ENCODE peak calls at places on chromosomes 3 and 15, in ten cellular contexts. One of them, this sample, is unnamed.
A peak's percentile ranks its signal among the peaks of the same experiment; 100 is the strongest.

GRCh38 chr3:113560845-113561623 is 28.7 kb downstream of the SIDT1 start:
- DNase-seq in fibroblast of lung: no peak
- DNase-seq in dorsolateral prefrontal cortex: no peak
- DNase-seq in stomach: no peak
- DNase-seq in HL-60: no peak
- DNase-seq in prostate gland: no peak
- DNase-seq in upper lobe of right lung: no peak
- DNase-seq in left ventricle myocardium inferior: no peak
- DNase-seq in Caco-2: no peak
- DNase-seq in BJ: no peak
- DNase-seq in this sample: no peak

GRCh38 chr3:179179979-179180758 is 32.0 kb downstream of the PIK3CA start:
- DNase-seq in fibroblast of lung: peak; percentile 63
- DNase-seq in dorsolateral prefrontal cortex: no peak
- DNase-seq in stomach: no peak
- DNase-seq in HL-60: no peak
- DNase-seq in prostate gland: no peak
- DNase-seq in upper lobe of right lung: no peak
- DNase-seq in left ventricle myocardium inferior: no peak
- DNase-seq in Caco-2: no peak
- DNase-seq in BJ: no peak
- DNase-seq in this sample: peak; percentile 33

GRCh38 chr3:32897981-32898623 is 53.3 kb upstream of the CCR4 start:
- DNase-seq in fibroblast of lung: no peak
- DNase-seq in dorsolateral prefrontal cortex: no peak
- DNase-seq in stomach: no peak
- DNase-seq in HL-60: no peak
- DNase-seq in prostate gland: no peak
- DNase-seq in upper lobe of right lung: no peak
- DNase-seq in left ventricle myocardium inferior: no peak
- DNase-seq in Caco-2: no peak
- DNase-seq in BJ: no peak
- DNase-seq in this sample: no peak

GRCh38 chr3:161475905-161476304 is 20.7 kb upstream of the OTOL1 start:
- DNase-seq in fibroblast of lung: peak; percentile 55
- DNase-seq in dorsolateral prefrontal cortex: no peak
- DNase-seq in stomach: no peak
- DNase-seq in HL-60: no peak
- DNase-seq in prostate gland: no peak
- DNase-seq in upper lobe of right lung: no peak
- DNase-seq in left ventricle myocardium inferior: no peak
- DNase-seq in Caco-2: peak; percentile 2
- DNase-seq in BJ: no peak
- DNase-seq in this sample: no peak

GRCh38 chr3:57006048-57006709 is 54.3 kb upstream of the SPATA12 start:
- DNase-seq in fibroblast of lung: no peak
- DNase-seq in dorsolateral prefrontal cortex: no peak
- DNase-seq in stomach: no peak
- DNase-seq in HL-60: no peak
- DNase-seq in prostate gland: peak; percentile 52
- DNase-seq in upper lobe of right lung: no peak
- DNase-seq in left ventricle myocardium inferior: no peak
- DNase-seq in Caco-2: no peak
- DNase-seq in BJ: no peak
- DNase-seq in this sample: no peak

GRCh38 chr15:79635897-79636596 is 203.9 kb downstream of the MINAR1 start:
- DNase-seq in fibroblast of lung: peak; percentile 61
- DNase-seq in dorsolateral prefrontal cortex: no peak
- DNase-seq in stomach: no peak
- DNase-seq in HL-60: no peak
- DNase-seq in prostate gland: no peak
- DNase-seq in upper lobe of right lung: no peak
- DNase-seq in left ventricle myocardium inferior: no peak
- DNase-seq in Caco-2: no peak
- DNase-seq in BJ: no peak
- DNase-seq in this sample: no peak

GRCh38 chr15:89963301-89964288 is 37.5 kb upstream of the ZNF710 start:
- DNase-seq in fibroblast of lung: no peak
- DNase-seq in dorsolateral prefrontal cortex: no peak
- DNase-seq in stomach: peak; percentile 27
- DNase-seq in HL-60: peak; percentile 98
- DNase-seq in prostate gland: no peak
- DNase-seq in upper lobe of right lung: peak; percentile 78
- DNase-seq in left ventricle myocardium inferior: peak; percentile 29
- DNase-seq in Caco-2: no peak
- DNase-seq in BJ: no peak
- DNase-seq in this sample: no peak

GRCh38 chr15:40914486-40914885 is 14.7 kb upstream of the DLL4 start:
- DNase-seq in fibroblast of lung: no peak
- DNase-seq in dorsolateral prefrontal cortex: no peak
- DNase-seq in stomach: no peak
- DNase-seq in HL-60: no peak
- DNase-seq in prostate gland: no peak
- DNase-seq in upper lobe of right lung: no peak
- DNase-seq in left ventricle myocardium inferior: no peak
- DNase-seq in Caco-2: no peak
- DNase-seq in BJ: no peak
- DNase-seq in this sample: no peak

GRCh38 chr15:66231421-66232266 is 21.9 kb downstream of the MEGF11 start:
- DNase-seq in fibroblast of lung: peak; percentile 9
- DNase-seq in dorsolateral prefrontal cortex: no peak
- DNase-seq in stomach: no peak
- DNase-seq in HL-60: no peak
- DNase-seq in prostate gland: no peak
- DNase-seq in upper lobe of right lung: peak; percentile 23
- DNase-seq in left ventricle myocardium inferior: no peak
- DNase-seq in Caco-2: no peak
- DNase-seq in BJ: no peak
- DNase-seq in this sample: no peak

GRCh38 chr3:156605686-156606605 is 51.0 kb upstream of the SSR3 start:
- DNase-seq in fibroblast of lung: peak; percentile 94
- DNase-seq in dorsolateral prefrontal cortex: no peak
- DNase-seq in stomach: peak; percentile 31
- DNase-seq in HL-60: peak; percentile 23
- DNase-seq in prostate gland: no peak
- DNase-seq in upper lobe of right lung: peak; percentile 90
- DNase-seq in left ventricle myocardium inferior: peak; percentile 44
- DNase-seq in Caco-2: peak; percentile 37
- DNase-seq in BJ: peak; percentile 47
- DNase-seq in this sample: peak; percentile 15

GRCh38 chr3:184235381-184236032 is 6.1 kb downstream of the VWA5B2 start:
- DNase-seq in fibroblast of lung: no peak
- DNase-seq in dorsolateral prefrontal cortex: no peak
- DNase-seq in stomach: no peak
- DNase-seq in HL-60: no peak
- DNase-seq in prostate gland: no peak
- DNase-seq in upper lobe of right lung: no peak
- DNase-seq in left ventricle myocardium inferior: no peak
- DNase-seq in Caco-2: no peak
- DNase-seq in BJ: no peak
- DNase-seq in this sample: no peak

GRCh38 chr15:51260262-51260661 is 78.1 kb downstream of the CYP19A1 start:
- DNase-seq in fibroblast of lung: peak; percentile 52
- DNase-seq in dorsolateral prefrontal cortex: no peak
- DNase-seq in stomach: no peak
- DNase-seq in HL-60: no peak
- DNase-seq in prostate gland: no peak
- DNase-seq in upper lobe of right lung: no peak
- DNase-seq in left ventricle myocardium inferior: no peak
- DNase-seq in Caco-2: no peak
- DNase-seq in BJ: peak; percentile 55
- DNase-seq in this sample: no peak

GRCh38 chr15:92291900-92292299 is 101.8 kb upstream of the ST8SIA2 start:
- DNase-seq in fibroblast of lung: no peak
- DNase-seq in dorsolateral prefrontal cortex: no peak
- DNase-seq in stomach: no peak
- DNase-seq in HL-60: no peak
- DNase-seq in prostate gland: no peak
- DNase-seq in upper lobe of right lung: no peak
- DNase-seq in left ventricle myocardium inferior: no peak
- DNase-seq in Caco-2: no peak
- DNase-seq in BJ: no peak
- DNase-seq in this sample: no peak

GRCh38 chr15:98321916-98322315 is 326.4 kb upstream of the IGF1R start:
- DNase-seq in fibroblast of lung: no peak
- DNase-seq in dorsolateral prefrontal cortex: no peak
- DNase-seq in stomach: no peak
- DNase-seq in HL-60: no peak
- DNase-seq in prostate gland: peak; percentile 66
- DNase-seq in upper lobe of right lung: no peak
- DNase-seq in left ventricle myocardium inferior: no peak
- DNase-seq in Caco-2: no peak
- DNase-seq in BJ: no peak
- DNase-seq in this sample: no peak

GRCh38 chr15:51108933-51109550 is 14.3 kb upstream of the TNFAIP8L3 start:
- DNase-seq in fibroblast of lung: peak; percentile 100
- DNase-seq in dorsolateral prefrontal cortex: no peak
- DNase-seq in stomach: no peak
- DNase-seq in HL-60: no peak
- DNase-seq in prostate gland: no peak
- DNase-seq in upper lobe of right lung: no peak
- DNase-seq in left ventricle myocardium inferior: no peak
- DNase-seq in Caco-2: no peak
- DNase-seq in BJ: peak; percentile 54
- DNase-seq in this sample: no peak

DNA sequence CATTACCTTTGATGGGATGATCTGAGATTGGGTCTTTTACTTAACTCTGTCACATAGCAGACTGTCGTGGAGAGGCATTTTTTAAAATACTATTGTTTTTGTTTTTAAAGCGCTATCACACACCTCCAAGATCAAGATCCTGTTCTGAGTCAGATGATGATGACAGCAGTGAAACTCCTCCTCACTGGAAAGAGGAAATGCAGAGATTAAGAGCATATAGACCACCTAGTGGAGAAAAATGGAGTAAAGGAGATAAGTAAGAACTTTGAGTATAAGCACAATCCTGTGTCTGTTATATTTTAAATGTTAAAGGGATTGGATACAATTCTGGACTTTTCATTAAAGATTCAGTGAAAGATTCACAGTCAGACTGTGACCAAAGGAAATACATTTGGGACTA is 18.4 kb upstream of the ZBTB47 start:
- DNase-seq in fibroblast of lung: peak; percentile 27
- DNase-seq in dorsolateral prefrontal cortex: no peak
- DNase-seq in stomach: no peak
- DNase-seq in HL-60: no peak
- DNase-seq in prostate gland: no peak
- DNase-seq in upper lobe of right lung: no peak
- DNase-seq in left ventricle myocardium inferior: no peak
- DNase-seq in Caco-2: no peak
- DNase-seq in BJ: no peak
- DNase-seq in this sample: no peak
- TF ChIP-seq CTCF in fibroblast of lung: no peak
- TF ChIP-seq CTCF in dorsolateral prefrontal cortex: no peak
- TF ChIP-seq CTCF in stomach: no peak
- TF ChIP-seq CTCF in HL-60: peak; percentile 9
- TF ChIP-seq CTCF in prostate gland: no peak
- TF ChIP-seq CTCF in upper lobe of right lung: peak; percentile 15
- TF ChIP-seq CTCF in left ventricle myocardium inferior: peak; percentile 11
- TF ChIP-seq CTCF in Caco-2: no peak
- TF ChIP-seq CTCF in BJ: no peak
- TF ChIP-seq CTCF in this sample: peak; percentile 15

GRCh38 chr15:64776402-64776786 is 1.0 kb upstream of the RBPMS2 start:
- DNase-seq in fibroblast of lung: no peak
- DNase-seq in dorsolateral prefrontal cortex: no peak
- DNase-seq in stomach: no peak
- DNase-seq in HL-60: no peak
- DNase-seq in prostate gland: no peak
- DNase-seq in upper lobe of right lung: no peak
- DNase-seq in left ventricle myocardium inferior: no peak
- DNase-seq in Caco-2: no peak
- DNase-seq in BJ: no peak
- DNase-seq in this sample: no peak
- H3K4me3 ChIP-seq in fibroblast of lung: no peak overlapping the region
- H3K4me3 ChIP-seq in dorsolateral prefrontal cortex: peak overlapping the region; percentile 8
- H3K4me3 ChIP-seq in stomach: peak overlapping the region; percentile 75
- H3K4me3 ChIP-seq in HL-60: no peak overlapping the region
- H3K4me3 ChIP-seq in prostate gland: peak overlapping the region; percentile 79
- H3K4me3 ChIP-seq in upper lobe of right lung: peak overlapping the region; percentile 52
- H3K4me3 ChIP-seq in left ventricle myocardium inferior: peak overlapping the region; percentile 80
- H3K4me3 ChIP-seq in Caco-2: peak overlapping the region; percentile 56
- H3K4me3 ChIP-seq in BJ: no peak overlapping the region
- H3K4me3 ChIP-seq in this sample: no peak overlapping the region

DNA sequence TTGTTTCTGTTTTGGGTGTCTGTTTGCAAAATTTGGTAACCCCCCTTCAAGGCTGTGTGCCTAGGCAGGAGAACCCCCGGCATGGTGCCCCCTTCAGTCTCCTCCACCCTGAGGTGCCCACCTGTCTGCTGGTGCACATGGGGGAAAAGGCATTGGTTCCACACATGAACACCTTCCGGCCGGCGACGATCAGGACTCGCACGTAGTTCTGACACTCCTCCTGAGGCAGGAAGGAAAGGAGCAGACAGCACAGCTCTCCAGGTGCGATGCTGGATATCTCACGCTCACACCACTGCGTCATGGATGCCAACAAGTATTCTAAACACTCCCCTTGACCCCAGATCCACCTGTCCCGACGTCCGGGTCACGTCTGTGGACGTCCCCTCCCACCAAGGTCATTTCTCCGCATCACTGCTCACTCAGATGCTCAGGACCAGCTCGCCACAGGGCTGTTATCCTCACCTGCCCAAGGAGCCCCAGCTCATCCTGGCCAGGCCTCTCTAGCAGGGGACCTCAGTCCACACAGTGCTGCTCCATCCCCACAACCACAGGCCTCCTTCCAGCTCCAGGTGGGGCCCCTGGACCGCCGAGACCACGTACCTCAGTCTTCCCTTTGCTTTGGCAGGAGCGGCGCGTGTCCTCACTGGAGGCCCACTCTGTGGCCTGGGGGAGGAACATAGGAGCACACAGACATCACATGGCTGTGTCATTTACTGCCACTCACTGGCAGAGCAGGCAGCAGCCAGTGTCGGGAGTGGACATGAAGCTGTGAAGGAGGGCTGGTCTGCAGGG is 99.0 kb downstream of the SEMA5B start:
- DNase-seq in fibroblast of lung: no peak
- DNase-seq in dorsolateral prefrontal cortex: no peak
- DNase-seq in stomach: no peak
- DNase-seq in HL-60: no peak
- DNase-seq in prostate gland: no peak
- DNase-seq in upper lobe of right lung: no peak
- DNase-seq in left ventricle myocardium inferior: no peak
- DNase-seq in Caco-2: no peak
- DNase-seq in BJ: no peak
- DNase-seq in this sample: no peak
- H3K27me3 ChIP-seq in fibroblast of lung: peaks cover 15% of the 10 kb centered on the region
- H3K27me3 ChIP-seq in dorsolateral prefrontal cortex: no peaks in the 10 kb centered on the region
- H3K27me3 ChIP-seq in stomach: no peaks in the 10 kb centered on the region
- H3K27me3 ChIP-seq in HL-60: peaks cover 5% of the 10 kb centered on the region
- H3K27me3 ChIP-seq in prostate gland: peaks cover under 1% of the 10 kb centered on the region
- H3K27me3 ChIP-seq in upper lobe of right lung: peaks cover 2% of the 10 kb centered on the region
- H3K27me3 ChIP-seq in left ventricle myocardium inferior: peaks cover 1% of the 10 kb centered on the region
- H3K27me3 ChIP-seq in Caco-2: no peaks in the 10 kb centered on the region
- H3K27me3 ChIP-seq in BJ: peaks cover 34% of the 10 kb centered on the region
- H3K27me3 ChIP-seq in this sample: no peaks in the 10 kb centered on the region

DNA sequence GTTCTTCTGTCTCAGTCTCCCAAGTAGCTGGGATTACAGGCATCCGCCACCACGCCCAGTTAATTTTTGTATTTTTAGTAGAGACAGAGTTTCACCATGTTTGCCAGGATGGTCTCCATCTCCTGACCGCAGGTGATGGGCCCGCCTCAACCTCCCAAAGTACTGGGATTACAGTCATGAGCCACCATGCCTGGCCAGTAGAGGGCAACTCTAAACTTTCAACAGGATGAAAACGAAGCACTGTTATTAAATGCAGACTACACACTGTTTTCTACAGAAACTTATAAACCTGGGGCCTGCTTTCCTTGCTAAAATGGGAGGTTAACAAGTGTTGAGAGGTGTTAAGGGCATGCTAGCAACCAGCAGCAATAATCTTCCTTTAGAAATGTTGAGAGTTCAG is 7.6 kb downstream of the ARPC4 start:
- DNase-seq in fibroblast of lung: no peak
- DNase-seq in dorsolateral prefrontal cortex: no peak
- DNase-seq in stomach: no peak
- DNase-seq in HL-60: no peak
- DNase-seq in prostate gland: no peak
- DNase-seq in upper lobe of right lung: no peak
- DNase-seq in left ventricle myocardium inferior: no peak
- DNase-seq in Caco-2: no peak
- DNase-seq in BJ: no peak
- DNase-seq in this sample: no peak
- TF ChIP-seq CTCF in fibroblast of lung: no peak
- TF ChIP-seq CTCF in dorsolateral prefrontal cortex: no peak
- TF ChIP-seq CTCF in stomach: no peak
- TF ChIP-seq CTCF in HL-60: peak; percentile 4
- TF ChIP-seq CTCF in prostate gland: no peak
- TF ChIP-seq CTCF in upper lobe of right lung: peak; percentile 5
- TF ChIP-seq CTCF in left ventricle myocardium inferior: peak; percentile 22
- TF ChIP-seq CTCF in Caco-2: peak; percentile 40
- TF ChIP-seq CTCF in BJ: peak; percentile 36
- TF ChIP-seq CTCF in this sample: peak; percentile 14

This sample was measured in GM06990.